ENCODE peak calls at places on chromosome 4, in six cellular contexts. L is body of pancreas, I is fibroblast of the conjunctiva, R is tibial artery, S is Right ventricle myocardium superior, X is T follicular helper cell. Z is an unnamed sample.
A peak's percentile ranks its signal among the peaks of the same experiment; 100 is the strongest.

GRCh38 chr4:7392438-7393374 is 42.0 kb downstream of the PSAPL1 start:
- DNase-seq in L (no peak), I (no peak), R (no peak), S (no peak), X (no peak), Z (peak; percentile 50)

GRCh38 chr4:6622744-6623143 is 17.7 kb upstream of the MRFAP1 start:
- DNase-seq in L (no peak), I (no peak), R (no peak), S (no peak), X (no peak), Z (peak; percentile 38)

GRCh38 chr4:40621592-40622512 is 7.8 kb downstream of the RBM47 start:
- DNase-seq in L (peak; percentile 63), I (peak; percentile 95), R (peak; percentile 86), S (peak; percentile 75), X (no peak), Z (peak; percentile 85)

GRCh38 chr4:151324449-151325319 is 721 bp downstream of the SH3D19 start:
- DNase-seq in L (peak; percentile 55), I (peak; percentile 21), R (peak; percentile 45), S (peak; percentile 49), X (no peak), Z (peak; percentile 56)

GRCh38 chr4:109947457-109947856 is 34.8 kb downstream of the EGF start:
- DNase-seq in L (no peak), I (no peak), R (no peak), S (no peak), X (no peak), Z (no peak)

GRCh38 chr4:24404281-24404680 is 180.1 kb downstream of the DHX15 start:
- DNase-seq in L (no peak), I (no peak), R (no peak), S (no peak), X (no peak), Z (no peak)

GRCh38 chr4:137310156-137310555 is 222.1 kb downstream of the PCDH18 start:
- DNase-seq in L (no peak), I (peak; percentile 39), R (no peak), S (no peak), X (no peak), Z (no peak)

GRCh38 chr4:53547983-53548382 is 43.3 kb downstream of the LNX1 start:
- DNase-seq in L (no peak), I (no peak), R (no peak), S (no peak), X (no peak), Z (no peak)

GRCh38 chr4:23934915-23935314 is 45.1 kb upstream of the PPARGC1A start:
- DNase-seq in L (peak; percentile 29), I (peak; percentile 94), R (peak; percentile 84), S (peak; percentile 76), X (no peak), Z (peak; percentile 60)

Z was measured in aorta.